ENCODE peak calls at places on chromosomes 16 and 17, in six cellular contexts. W is A549; J is effector CD4-positive, alpha-beta T cell; H is activated B cell treated with CpG ODN at 0.5 μM for 24 hours; L is activated T-helper 1 cell treated with Interleukin-2 at 50 U/mL for 16 hours; T is T-helper 9 cell. B is an unnamed sample.

GRCh38 chr17:38864636-38865398 is 5.0 kb upstream of the LASP1 start:
- DNase-seq in J (no peak), L (no peak), H (no peak), W (peak), T (no peak), B (no peak)

GRCh38 chr17:72600934-72601333 is 480.1 kb downstream of the SOX9 start:
- DNase-seq in H (no peak), J (no peak), L (no peak), T (no peak), W (peak), B (no peak)

GRCh38 chr17:5419959-5420653 is at the start of gene RPAIN:
- DNase-seq in J (peak), W (peak), H (peak), L (peak), T (peak), B (peak)

GRCh38 chr16:84357191-84357651 is 11.1 kb upstream of the ATP2C2 start:
- DNase-seq in L (no peak), H (no peak), J (no peak), W (no peak), T (no peak), B (no peak)

GRCh38 chr17:14124854-14125253 is 55.5 kb downstream of the COX10 start:
- DNase-seq in H (no peak), L (no peak), T (no peak), W (no peak), J (no peak), B (no peak)

GRCh38 chr16:84277244-84277823 is 17.3 kb upstream of the WFDC1 start:
- DNase-seq in H (peak), L (peak), J (peak), T (peak), W (peak), B (peak)

GRCh38 chr17:72118588-72119279 is 2.1 kb upstream of the SOX9 start:
- DNase-seq in J (no peak), L (no peak), W (peak), H (no peak), T (no peak), B (no peak)

GRCh38 chr17:6948562-6948961 is 47.3 kb upstream of the ALOX12 start:
- DNase-seq in L (no peak), W (no peak), H (no peak), T (no peak), J (no peak), B (no peak)

GRCh38 chr17:80732268-80732667 is 187.6 kb downstream of the RPTOR start:
- DNase-seq in T (no peak), J (no peak), L (no peak), W (no peak), H (no peak), B (no peak)

GRCh38 chr16:19830902-19831555 is 53.6 kb downstream of the GPRC5B start:
- DNase-seq in T (no peak), L (no peak), J (no peak), W (no peak), H (no peak), B (no peak)

GRCh38 chr17:29793501-29793900 is 136.5 kb downstream of the SSH2 start:
- DNase-seq in T (no peak), J (no peak), W (no peak), L (no peak), H (no peak), B (no peak)

GRCh38 chr16:85681255-85681654 is 7.5 kb downstream of the GINS2 start:
- DNase-seq in T (no peak), H (no peak), W (no peak), L (no peak), J (no peak), B (no peak)

GRCh38 chr17:6532441-6532885 is 23.9 kb downstream of the PITPNM3 start:
- DNase-seq in H (no peak), T (no peak), W (no peak), J (no peak), L (no peak), B (no peak)

GRCh38 chr17:68291836-68292688 is 767 bp downstream of the ARSG start:
- DNase-seq in H (peak), J (peak), W (peak), T (peak), L (peak), B (peak)

GRCh38 chr16:29662729-29663019 is 373 bp upstream of the SPN start:
- DNase-seq in W (no peak), J (peak), T (peak), L (peak), H (no peak), B (peak)

GRCh38 chr16:29910819-29911675 is 10.8 kb downstream of the ASPHD1 start:
- DNase-seq in L (no peak), H (no peak), J (no peak), W (no peak), T (no peak), B (no peak)

GRCh38 chr16:87570938-87571867 is 31.1 kb upstream of the JPH3 start:
- DNase-seq in H (no peak), L (no peak), J (no peak), T (no peak), W (peak), B (no peak)

GRCh38 chr17:73211745-73212144 is 18.9 kb downstream of the COG1 start:
- DNase-seq in J (peak), H (no peak), L (peak), T (peak), W (no peak), B (peak)

GRCh38 chr17:32553168-32553567 is 66.4 kb downstream of the CDK5R1 start:
- DNase-seq in W (no peak), J (no peak), L (no peak), T (no peak), H (no peak), B (no peak)

B was measured in T-helper 22 cell.